ENCODE peak calls at places on chromosomes 13 and 19, in ten cellular contexts. A, R, P, N, U, X, L, Q, F and S are unnamed samples.

GRCh38 chr19:9872618-9873242 is 37.6 kb downstream of the PIN1 start:
- DNase-seq in A (no peak), R (no peak), P (no peak), N (no peak), U (no peak), X (no peak), L (no peak), Q (no peak), F (no peak), S (no peak)

GRCh38 chr13:113152894-113153809 is 5.3 kb upstream of the PROZ start:
- DNase-seq in A (peak; percentile 21), R (peak; percentile 57), P (peak; percentile 62), N (peak; percentile 56), U (no peak), X (no peak), L (no peak), Q (peak; percentile 56), F (peak; percentile 40), S (no peak)

GRCh38 chr13:21583496-21583895 is 20.5 kb downstream of the MICU2 start:
- DNase-seq in A (no peak), R (no peak), P (peak; percentile 20), N (no peak), U (peak; percentile 35), X (peak; percentile 30), L (no peak), Q (no peak), F (no peak), S (no peak)

GRCh38 chr19:36041831-36042230 is 9.2 kb upstream of the CLIP3 start:
- DNase-seq in A (no peak), R (peak; percentile 63), P (no peak), N (no peak), U (peak; percentile 82), X (no peak), L (peak; percentile 20), Q (no peak), F (no peak), S (no peak)

GRCh38 chr19:14149509-14149994 is 13.2 kb upstream of the ASF1B start:
- DNase-seq in A (peak; percentile 69), R (peak; percentile 84), P (no peak), N (no peak), U (no peak), X (peak; percentile 55), L (no peak), Q (peak; percentile 80), F (no peak), S (peak; percentile 55)

GRCh38 chr13:33723365-33723764 is 94.6 kb upstream of the RFC3 start:
- DNase-seq in A (no peak), R (no peak), P (no peak), N (no peak), U (peak; percentile 3), X (no peak), L (no peak), Q (no peak), F (no peak), S (no peak)

GRCh38 chr19:3691372-3691716 is 8.9 kb downstream of the PIP5K1C start:
- DNase-seq in A (no peak), R (no peak), P (no peak), N (no peak), U (no peak), X (no peak), L (no peak), Q (no peak), F (no peak), S (no peak)

GRCh38 chr19:39128511-39129079 is 3.0 kb downstream of the PAK4 start:
- DNase-seq in A (no peak), R (no peak), P (no peak), N (no peak), U (no peak), X (no peak), L (no peak), Q (peak; percentile 53), F (no peak), S (no peak)

DNA sequence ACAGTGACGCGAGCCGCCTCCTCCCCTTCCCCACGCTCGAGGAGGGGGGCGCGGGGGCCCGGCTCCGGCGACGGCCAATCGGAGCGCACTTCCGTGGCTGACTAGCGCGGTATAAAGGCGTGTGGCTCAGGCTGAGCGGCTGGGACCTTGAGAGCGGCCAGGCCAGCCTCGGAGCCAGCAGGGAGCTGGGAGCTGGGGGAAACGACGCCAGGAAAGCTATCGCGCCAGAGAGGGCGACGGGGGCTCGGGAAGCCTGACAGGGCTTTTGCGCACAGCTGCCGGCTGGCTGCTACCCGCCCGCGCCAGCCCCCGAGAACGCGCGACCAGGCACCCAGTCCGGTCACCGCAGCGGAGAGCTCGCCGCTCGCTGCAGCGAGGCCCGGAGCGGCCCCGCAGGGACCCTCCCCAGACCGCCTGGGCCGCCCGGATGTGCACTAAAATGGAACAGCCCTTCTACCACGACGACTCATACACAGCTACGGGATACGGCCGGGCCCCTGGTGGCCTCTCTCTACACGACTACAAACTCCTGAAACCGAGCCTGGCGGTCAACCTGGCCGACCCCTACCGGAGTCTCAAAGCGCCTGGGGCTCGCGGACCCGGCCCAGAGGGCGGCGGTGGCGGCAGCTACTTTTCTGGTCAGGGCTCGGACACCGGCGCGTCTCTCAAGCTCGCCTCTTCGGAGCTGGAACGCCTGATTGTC is at the start of gene JUNB:
- DNase-seq in A (peak; percentile 97), R (peak; percentile 97), P (peak; percentile 81), N (peak; percentile 95), U (peak; percentile 98), X (peak; percentile 98), L (peak; percentile 95), Q (peak; percentile 98), F (peak; percentile 94), S (peak; percentile 90)
- TF ChIP-seq CTCF in A (no peak), R (peak; percentile 19), P (no peak), N (no peak), U (no peak), X (no peak), L (peak; percentile 23), Q (no peak), F (no peak), S (peak; percentile 11)

DNA sequence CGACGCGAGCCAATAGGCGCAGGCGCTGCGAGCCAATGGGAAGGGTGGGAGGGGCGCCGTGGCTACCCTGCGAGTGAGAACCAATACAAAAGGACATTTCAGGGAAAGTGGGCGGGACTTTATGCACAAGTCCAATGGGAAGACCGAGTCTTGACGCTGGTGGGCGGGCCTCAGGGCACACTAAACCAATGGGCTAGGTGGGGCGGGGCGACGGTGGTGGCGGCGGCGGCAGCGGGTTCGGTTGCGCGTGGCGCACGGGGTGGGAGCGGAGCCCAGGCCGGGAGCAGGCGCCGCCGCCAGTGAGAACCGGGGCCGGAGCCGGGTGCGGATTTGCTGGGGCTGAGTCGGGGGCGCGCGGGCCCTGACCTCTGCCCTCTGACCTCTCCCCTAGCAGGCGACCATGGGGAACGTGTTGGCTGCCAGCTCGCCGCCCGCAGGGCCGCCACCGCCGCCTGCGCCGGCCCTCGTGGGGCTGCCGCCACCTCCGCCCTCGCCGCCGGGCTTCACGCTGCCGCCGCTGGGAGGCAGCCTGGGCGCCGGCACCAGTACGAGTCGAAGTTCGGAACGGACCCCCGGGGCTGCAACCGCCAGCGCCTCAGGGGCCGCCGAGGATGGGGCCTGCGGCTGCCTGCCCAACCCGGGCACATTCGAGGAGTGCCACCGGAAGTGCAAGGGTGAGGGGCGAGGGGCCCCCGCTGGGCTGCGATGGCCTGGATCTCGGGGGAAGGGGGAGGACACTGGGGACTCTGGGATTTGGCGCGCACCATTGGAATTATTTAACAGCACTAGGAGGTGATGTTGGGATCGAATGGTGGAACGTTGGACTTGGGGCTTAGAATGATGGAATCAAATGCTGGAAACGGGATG is at the start of gene TOMM40:
- DNase-seq in A (peak; percentile 100), R (peak; percentile 100), P (peak; percentile 65), N (peak; percentile 100), U (peak; percentile 100), X (no peak), L (no peak), Q (no peak), F (peak; percentile 99), S (no peak)
- TF ChIP-seq CTCF in A (no peak), R (peak; percentile 2), P (no peak), N (no peak), U (no peak), X (no peak), L (no peak), Q (no peak), F (no peak), S (no peak)

GRCh38 chr13:79673310-79673992 is 192.5 kb downstream of the NDFIP2 start:
- DNase-seq in A (no peak), R (no peak), P (no peak), N (no peak), U (no peak), X (no peak), L (no peak), Q (no peak), F (no peak), S (no peak)

GRCh38 chr13:79678100-79678499 is 197.1 kb downstream of the NDFIP2 start:
- DNase-seq in A (no peak), R (no peak), P (no peak), N (no peak), U (peak; percentile 14), X (no peak), L (peak; percentile 26), Q (no peak), F (no peak), S (no peak)

GRCh38 chr13:79673993-79674377 is 193.0 kb downstream of the NDFIP2 start:
- DNase-seq in A (no peak), R (no peak), P (no peak), N (no peak), U (no peak), X (no peak), L (no peak), Q (no peak), F (no peak), S (no peak)

GRCh38 chr13:79674765-79675515 is 194.0 kb downstream of the NDFIP2 start:
- DNase-seq in A (no peak), R (no peak), P (no peak), N (no peak), U (no peak), X (peak; percentile 74), L (peak; percentile 75), Q (no peak), F (no peak), S (no peak)

DNA sequence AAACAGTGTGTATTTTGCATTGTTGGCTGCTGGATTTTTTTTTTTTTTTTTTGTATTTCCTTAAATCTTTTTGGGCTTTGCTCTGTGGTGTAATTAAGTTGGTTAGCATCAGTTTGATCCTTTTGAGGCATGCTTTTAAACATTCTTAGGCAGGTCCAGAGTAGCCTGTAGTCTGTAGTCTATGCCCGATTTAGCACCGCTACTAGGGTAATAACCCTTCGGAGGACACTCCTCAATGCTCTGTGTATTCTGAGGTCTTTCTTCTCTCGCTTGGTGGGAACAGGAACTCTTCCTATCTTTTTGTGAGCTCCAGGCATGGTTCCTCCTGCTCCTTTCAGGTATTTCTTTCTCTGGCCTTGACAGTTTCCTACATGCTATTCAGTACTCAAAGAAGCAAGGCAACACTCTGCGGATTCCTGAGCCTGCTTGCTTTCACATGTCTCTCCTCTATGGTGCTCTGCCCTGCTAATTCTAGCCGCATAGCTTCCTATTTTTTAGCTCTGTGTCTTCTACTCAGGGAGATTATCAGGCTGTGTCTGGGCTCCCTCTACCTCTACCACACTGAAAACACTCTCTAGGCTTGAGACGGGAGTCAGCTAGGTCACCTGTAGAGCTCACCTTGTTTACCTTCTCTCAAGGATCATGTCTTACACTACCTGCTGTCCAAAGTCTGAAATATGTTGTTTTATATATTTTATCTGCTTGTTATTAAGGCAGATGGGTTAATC is 195.1 kb downstream of the NDFIP2 start:
- DNase-seq in A (no peak), R (no peak), P (no peak), N (no peak), U (no peak), X (no peak), L (no peak), Q (no peak), F (no peak), S (no peak)
- TF ChIP-seq CTCF in A (no peak), R (no peak), P (no peak), N (no peak), U (no peak), X (no peak), L (peak; percentile 16), Q (no peak), F (no peak), S (no peak)

GRCh38 chr13:99751517-99752199 is 219.9 kb downstream of the ZIC5 start:
- DNase-seq in A (no peak), R (no peak), P (no peak), N (no peak), U (no peak), X (no peak), L (no peak), Q (peak; percentile 61), F (no peak), S (no peak)

GRCh38 chr13:99749627-99750026 is 221.9 kb downstream of the ZIC5 start:
- DNase-seq in A (no peak), R (no peak), P (no peak), N (no peak), U (no peak), X (no peak), L (no peak), Q (no peak), F (no peak), S (no peak)

GRCh38 chr13:99750951-99751350 is 220.6 kb downstream of the ZIC5 start:
- DNase-seq in A (no peak), R (no peak), P (no peak), N (no peak), U (no peak), X (no peak), L (no peak), Q (no peak), F (no peak), S (no peak)

GRCh38 chr13:99756281-99756680 is 215.3 kb downstream of the ZIC5 start:
- DNase-seq in A (no peak), R (no peak), P (no peak), N (no peak), U (no peak), X (no peak), L (no peak), Q (no peak), F (no peak), S (no peak)

GRCh38 chr13:99752373-99752772 is 219.2 kb downstream of the ZIC5 start:
- DNase-seq in A (no peak), R (no peak), P (no peak), N (no peak), U (no peak), X (no peak), L (no peak), Q (no peak), F (no peak), S (no peak)
- TF ChIP-seq CTCF in A (no peak), R (no peak), P (no peak), N (no peak), U (no peak), X (no peak), L (no peak), Q (no peak), F (no peak), S (no peak)